ENCODE peak calls at places on chromosomes 4 and X, in four cellular contexts. One of them, this sample, is unnamed.

GRCh38 chr4:147739239-147739823 is 7.4 kb downstream of the ARHGAP10 start:
- DNase-seq in lung: no peak
- DNase-seq in astrocyte of the cerebellum: no peak
- DNase-seq in germinal center: no peak
- DNase-seq in this sample: no peak

GRCh38 chrX:153400146-153401132 is 711 bp downstream of the PNMA6E start:
- DNase-seq in lung: no peak
- DNase-seq in germinal center: peak; percentile 75
- DNase-seq in astrocyte of the cerebellum: no peak
- DNase-seq in this sample: peak; percentile 85

GRCh38 chrX:140764401-140764919 is 54.9 kb downstream of the LINC00632 start:
- DNase-seq in lung: no peak
- DNase-seq in germinal center: no peak
- DNase-seq in astrocyte of the cerebellum: no peak
- DNase-seq in this sample: no peak

GRCh38 chrX:22135171-22135711 is 103.1 kb downstream of the PHEX start:
- DNase-seq in germinal center: no peak
- DNase-seq in lung: no peak
- DNase-seq in astrocyte of the cerebellum: peak; percentile 4
- DNase-seq in this sample: no peak

GRCh38 chrX:39897741-39898097 is 200.0 kb downstream of the BCOR start:
- DNase-seq in lung: no peak
- DNase-seq in germinal center: no peak
- DNase-seq in astrocyte of the cerebellum: no peak
- DNase-seq in this sample: no peak

GRCh38 chrX:53319614-53320542 is 38.5 kb upstream of the IQSEC2 start:
- DNase-seq in lung: no peak
- DNase-seq in astrocyte of the cerebellum: no peak
- DNase-seq in germinal center: no peak
- DNase-seq in this sample: no peak

GRCh38 chrX:14927391-14927790 is 54.2 kb downstream of the MOSPD2 start:
- DNase-seq in lung: no peak
- DNase-seq in astrocyte of the cerebellum: peak; percentile 12
- DNase-seq in germinal center: no peak
- DNase-seq in this sample: no peak

GRCh38 chr4:182448281-182449151 is 205.3 kb downstream of the TENM3 start:
- DNase-seq in germinal center: peak; percentile 46
- DNase-seq in lung: peak; percentile 78
- DNase-seq in astrocyte of the cerebellum: peak; percentile 88
- DNase-seq in this sample: peak; percentile 58

GRCh38 chr4:56656346-56656643 is 24.8 kb downstream of the HOPX start:
- DNase-seq in germinal center: peak; percentile 77
- DNase-seq in lung: no peak
- DNase-seq in astrocyte of the cerebellum: no peak
- DNase-seq in this sample: peak; percentile 67

GRCh38 chr4:45931151-45931550 is 192.7 kb downstream of the GABRG1 start:
- DNase-seq in lung: no peak
- DNase-seq in germinal center: no peak
- DNase-seq in astrocyte of the cerebellum: no peak
- DNase-seq in this sample: no peak

GRCh38 chr4:64272432-64272831 is 136.8 kb downstream of the TECRL start:
- DNase-seq in germinal center: no peak
- DNase-seq in lung: no peak
- DNase-seq in astrocyte of the cerebellum: no peak
- DNase-seq in this sample: no peak

GRCh38 chr4:100949350-100949935 is 397.9 kb downstream of the PPP3CA start:
- DNase-seq in lung: no peak
- DNase-seq in astrocyte of the cerebellum: no peak
- DNase-seq in germinal center: no peak
- DNase-seq in this sample: no peak

GRCh38 chr4:81180916-81181315 is 34.1 kb downstream of the PRKG2 start:
- DNase-seq in astrocyte of the cerebellum: no peak
- DNase-seq in germinal center: no peak
- DNase-seq in lung: no peak
- DNase-seq in this sample: no peak

GRCh38 chr4:165583341-165583740 is 204.5 kb downstream of the CPE start:
- DNase-seq in astrocyte of the cerebellum: no peak
- DNase-seq in germinal center: no peak
- DNase-seq in lung: no peak
- DNase-seq in this sample: no peak

GRCh38 chrX:85243155-85243554 is 424 bp downstream of the SATL1 start:
- DNase-seq in astrocyte of the cerebellum: no peak
- DNase-seq in germinal center: peak; percentile 2
- DNase-seq in lung: no peak
- DNase-seq in this sample: no peak

GRCh38 chr4:109820563-109820962 is 5.0 kb downstream of the GAR1 start:
- DNase-seq in lung: no peak
- DNase-seq in germinal center: no peak
- DNase-seq in astrocyte of the cerebellum: peak; percentile 35
- DNase-seq in this sample: no peak

GRCh38 chr4:37981844-37982720 is 21.9 kb downstream of the PTTG2 start:
- DNase-seq in germinal center: no peak
- DNase-seq in astrocyte of the cerebellum: no peak
- DNase-seq in lung: no peak
- DNase-seq in this sample: no peak

GRCh38 chrX:127259742-127260141 is 440.2 kb downstream of the PRR32 start:
- DNase-seq in astrocyte of the cerebellum: no peak
- DNase-seq in lung: no peak
- DNase-seq in germinal center: no peak
- DNase-seq in this sample: no peak

GRCh38 chr4:123673971-123674370 is 277.4 kb downstream of the SPRY1 start:
- DNase-seq in astrocyte of the cerebellum: no peak
- DNase-seq in germinal center: no peak
- DNase-seq in lung: no peak
- DNase-seq in this sample: no peak

GRCh38 chrX:13285693-13286092 is 34.2 kb downstream of the ATXN3L start:
- DNase-seq in lung: no peak
- DNase-seq in astrocyte of the cerebellum: no peak
- DNase-seq in germinal center: no peak
- DNase-seq in this sample: no peak

GRCh38 chr4:38663021-38663800 is 788 bp upstream of the KLF3 start:
- DNase-seq in lung: no peak
- DNase-seq in astrocyte of the cerebellum: peak; percentile 57
- DNase-seq in germinal center: peak; percentile 51
- DNase-seq in this sample: peak; percentile 74

GRCh38 chr4:176500894-176501293 is 181.1 kb downstream of the SPCS3 start:
- DNase-seq in germinal center: no peak
- DNase-seq in astrocyte of the cerebellum: no peak
- DNase-seq in lung: no peak
- DNase-seq in this sample: no peak

GRCh38 chrX:109345866-109346265 is 136.0 kb downstream of the GUCY2F start:
- DNase-seq in lung: no peak
- DNase-seq in germinal center: no peak
- DNase-seq in astrocyte of the cerebellum: no peak
- DNase-seq in this sample: no peak

GRCh38 chr4:10096201-10096975 is 20.2 kb downstream of the WDR1 start:
- DNase-seq in germinal center: no peak
- DNase-seq in astrocyte of the cerebellum: peak; percentile 86
- DNase-seq in lung: peak; percentile 64
- DNase-seq in this sample: peak; percentile 90

GRCh38 chrX:95076449-95076848 is 1402.4 kb downstream of the FAM133A start:
- DNase-seq in astrocyte of the cerebellum: no peak
- DNase-seq in lung: no peak
- DNase-seq in germinal center: no peak
- DNase-seq in this sample: no peak

GRCh38 chr4:118967393-118967792 is 78.7 kb downstream of the SYNPO2 start:
- DNase-seq in lung: no peak
- DNase-seq in germinal center: no peak
- DNase-seq in astrocyte of the cerebellum: peak; percentile 54
- DNase-seq in this sample: no peak

GRCh38 chr4:118821590-118822293 is 14.2 kb downstream of the SEC24D start:
- DNase-seq in astrocyte of the cerebellum: no peak
- DNase-seq in lung: no peak
- DNase-seq in germinal center: no peak
- DNase-seq in this sample: no peak